ENCODE peak calls at places on chromosomes 16 and 17, in five cellular contexts. J, R, X, Q and H are unnamed samples.
A peak's percentile ranks its signal among the peaks of the same experiment; 100 is the strongest.

GRCh38 chr17:76276069-76276431 is 10.9 kb downstream of the UBALD2 start:
- DNase-seq in J (no peak), R (no peak), X (no peak), Q (no peak), H (no peak)

GRCh38 chr17:50396261-50397110 is 837 bp downstream of the LRRC59 start:
- DNase-seq in J (peak; percentile 76), R (peak; percentile 37), X (peak; percentile 58), Q (peak; percentile 19), H (peak; percentile 75)

GRCh38 chr17:76063880-76064546 is 8.3 kb downstream of the SRP68 start:
- DNase-seq in J (no peak), R (no peak), X (no peak), Q (no peak), H (no peak)

GRCh38 chr16:17382514-17382913 is 88.2 kb downstream of the XYLT1 start:
- DNase-seq in J (no peak), R (no peak), X (no peak), Q (no peak), H (no peak)

GRCh38 chr17:55242481-55242880 is 22.3 kb upstream of the HLF start:
- DNase-seq in J (no peak), R (no peak), X (no peak), Q (no peak), H (no peak)

GRCh38 chr17:82021728-82022309 is 859 bp downstream of the CENPX start:
- DNase-seq in J (no peak), R (peak; percentile 57), X (no peak), Q (peak; percentile 53), H (no peak)

GRCh38 chr17:38460716-38461650 is 32.7 kb downstream of the ARHGAP23 start:
- DNase-seq in J (no peak), R (peak; percentile 19), X (no peak), Q (no peak), H (no peak)

GRCh38 chr17:70810609-70811008 is 641.3 kb downstream of the KCNJ2 start:
- DNase-seq in J (peak; percentile 43), R (no peak), X (no peak), Q (no peak), H (peak; percentile 72)

GRCh38 chr16:77812856-77813523 is 24.6 kb downstream of the VAT1L start:
- DNase-seq in J (no peak), R (no peak), X (no peak), Q (no peak), H (no peak)

GRCh38 chr17:65514082-65514481 is 47.4 kb downstream of the AXIN2 start:
- DNase-seq in J (peak; percentile 83), R (no peak), X (no peak), Q (no peak), H (peak; percentile 59)

GRCh38 chr17:47802341-47803022 is 19.1 kb downstream of the OSBPL7 start:
- DNase-seq in J (peak; percentile 66), R (peak; percentile 68), X (peak; percentile 92), Q (peak; percentile 71), H (peak; percentile 54)

GRCh38 chr17:37605813-37606505 is 3.3 kb downstream of the SYNRG start:
- DNase-seq in J (no peak), R (no peak), X (no peak), Q (peak; percentile 44), H (no peak)

GRCh38 chr17:50575581-50576210 is 15.2 kb downstream of the CACNA1G start:
- DNase-seq in J (no peak), R (no peak), X (no peak), Q (peak; percentile 19), H (no peak)

GRCh38 chr16:75118943-75119539 is 2.5 kb upstream of the LDHD start:
- DNase-seq in J (no peak), R (no peak), X (no peak), Q (no peak), H (no peak)

GRCh38 chr17:83174859-83175550 is 95.6 kb downstream of the METRNL start:
- DNase-seq in J (no peak), R (no peak), X (no peak), Q (no peak), H (no peak)

GRCh38 chr16:12629271-12629670 is 174.4 kb downstream of the CPPED1 start:
- DNase-seq in J (no peak), R (no peak), X (peak; percentile 67), Q (no peak), H (no peak)

GRCh38 chr17:12719948-12720347 is 54.3 kb downstream of the MYOCD start:
- DNase-seq in J (no peak), R (no peak), X (no peak), Q (no peak), H (no peak)

GRCh38 chr16:21685034-21685455 is 21.3 kb downstream of the OTOA start:
- DNase-seq in J (no peak), R (peak; percentile 46), X (no peak), Q (no peak), H (peak; percentile 3)

GRCh38 chr16:2977440-2977839 is 2.8 kb downstream of the PKMYT1 start:
- DNase-seq in J (no peak), R (no peak), X (no peak), Q (no peak), H (no peak)

GRCh38 chr17:34665150-34665802 is 85.9 kb downstream of the TMEM132E start:
- DNase-seq in J (no peak), R (no peak), X (no peak), Q (no peak), H (no peak)

GRCh38 chr16:22787456-22788189 is 26.3 kb upstream of the HS3ST2 start:
- DNase-seq in J (no peak), R (no peak), X (no peak), Q (no peak), H (no peak)

GRCh38 chr17:77476920-77477805 is 336.4 kb downstream of the SEC14L1 start:
- DNase-seq in J (peak; percentile 97), R (no peak), X (no peak), Q (peak; percentile 63), H (peak; percentile 94)

GRCh38 chr17:83062818-83063671 is 16.4 kb upstream of the METRNL start:
- DNase-seq in J (no peak), R (no peak), X (no peak), Q (no peak), H (no peak)

GRCh38 chr17:75849304-75849695 is 5.1 kb upstream of the UNC13D start:
- DNase-seq in J (no peak), R (peak; percentile 44), X (no peak), Q (no peak), H (no peak)

GRCh38 chr17:15483416-15483815 is 16.0 kb upstream of the CDRT4 start:
- DNase-seq in J (no peak), R (no peak), X (no peak), Q (no peak), H (no peak)

GRCh38 chr17:61387511-61388305 is 11.9 kb upstream of the TBX2 start:
- DNase-seq in J (no peak), R (no peak), X (no peak), Q (no peak), H (no peak)

GRCh38 chr16:79081292-79082066 is 519.1 kb downstream of the MAF start:
- DNase-seq in J (no peak), R (no peak), X (no peak), Q (no peak), H (no peak)

GRCh38 chr17:43356999-43357398 is 41.8 kb upstream of the ARL4D start:
- DNase-seq in J (peak; percentile 92), R (no peak), X (peak; percentile 47), Q (no peak), H (peak; percentile 91)

DNA sequence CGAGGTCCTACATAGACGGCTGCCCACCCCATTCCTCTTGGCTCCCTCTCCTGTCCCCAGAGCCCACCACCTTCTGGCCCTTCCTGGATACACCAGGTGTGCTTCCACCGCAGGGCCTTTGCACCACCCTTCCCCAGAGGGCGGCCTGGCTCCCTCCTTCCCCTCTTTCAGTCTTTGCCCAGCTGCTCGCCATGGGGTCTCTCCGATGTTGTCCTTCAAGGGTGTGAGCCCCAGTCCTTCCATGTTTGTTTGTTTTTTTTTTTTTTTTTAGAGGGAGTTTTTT is 4.1 kb downstream of the RNF213 start:
- DNase-seq in J (no peak), R (no peak), X (no peak), Q (no peak), H (no peak)
- H3K4me3 ChIP-seq in J (no peak overlapping the region), R (no peak overlapping the region), X (no peak overlapping the region), Q (peak overlapping the region; percentile 91), H (no peak overlapping the region)

DNA sequence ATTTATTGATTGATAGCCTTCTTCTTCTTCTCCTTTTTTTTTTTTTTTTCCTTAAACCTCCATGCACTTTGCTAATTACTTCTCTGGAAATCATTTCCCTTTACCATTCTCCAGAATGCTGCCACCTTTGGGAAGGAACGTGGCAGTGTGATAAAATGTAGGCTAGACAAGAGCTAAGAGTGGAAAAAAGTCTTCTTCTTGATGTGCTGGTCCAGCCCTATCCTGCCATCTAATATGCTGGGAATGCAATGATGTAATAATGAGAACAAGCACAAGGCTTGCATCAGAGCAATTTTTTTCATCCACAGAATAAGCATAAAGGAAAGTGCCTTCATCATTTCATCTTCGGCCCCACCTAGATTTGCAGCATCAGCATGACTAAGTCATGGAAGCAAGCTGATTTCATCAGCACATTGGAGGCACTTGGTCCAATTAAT is 128.7 kb upstream of the ZFHX3 start:
- DNase-seq in J (peak; percentile 98), R (no peak), X (peak; percentile 48), Q (no peak), H (peak; percentile 93)
- TF ChIP-seq CTCF in J (peak; percentile 55), R (peak; percentile 9), X (peak; percentile 55), Q (no peak), H (peak; percentile 57)

GRCh38 chr17:74076446-74076845 is 127.0 kb upstream of the RPL38 start:
- DNase-seq in J (no peak), R (no peak), X (no peak), Q (no peak), H (no peak)
- H3K4me3 ChIP-seq in J (no peak overlapping the region), R (no peak overlapping the region), X (no peak overlapping the region), Q (no peak overlapping the region), H (no peak overlapping the region)

GRCh38 chr16:28834349-28834748 is 11.6 kb downstream of the ATXN2L start:
- DNase-seq in J (no peak), R (no peak), X (no peak), Q (no peak), H (no peak)
- TF ChIP-seq CTCF in J (no peak), R (no peak), X (no peak), Q (no peak), H (no peak)

GRCh38 chr17:6153416-6153815 is 83.2 kb downstream of the WSCD1 start:
- DNase-seq in J (no peak), R (no peak), X (no peak), Q (no peak), H (no peak)
- H3K4me3 ChIP-seq in J (no peak overlapping the region), R (no peak overlapping the region), X (no peak overlapping the region), Q (no peak overlapping the region), H (no peak overlapping the region)

GRCh38 chr16:84905965-84906460 is 86.2 kb downstream of the CRISPLD2 start:
- DNase-seq in J (no peak), R (no peak), X (no peak), Q (no peak), H (no peak)
- TF ChIP-seq CTCF in J (no peak), R (peak; percentile 11), X (no peak), Q (no peak), H (no peak)